ENCODE peak calls at places on chromosomes 7 and 10, in four cellular contexts. One of them, this sample, is unnamed.

GRCh38 chr10:103820101-103821062 is 35.0 kb downstream of the SH3PXD2A start:
- DNase-seq in endothelial cell of umbilical vein: peak
- DNase-seq in K562: no peak
- DNase-seq in GM12878: no peak
- DNase-seq in this sample: peak

GRCh38 chr10:108112218-108112617 is 947.7 kb upstream of the SORCS1 start:
- DNase-seq in endothelial cell of umbilical vein: no peak
- DNase-seq in K562: no peak
- DNase-seq in GM12878: no peak
- DNase-seq in this sample: no peak

GRCh38 chr7:158279539-158280466 is 307.8 kb downstream of the PTPRN2 start:
- DNase-seq in endothelial cell of umbilical vein: no peak
- DNase-seq in K562: no peak
- DNase-seq in GM12878: no peak
- DNase-seq in this sample: no peak

GRCh38 chr10:116324951-116325635 is 845 bp downstream of the CCDC172 start:
- DNase-seq in endothelial cell of umbilical vein: no peak
- DNase-seq in K562: no peak
- DNase-seq in GM12878: no peak
- DNase-seq in this sample: no peak

GRCh38 chr10:42431095-42431494 is 207.3 kb downstream of the ZNF33B start:
- DNase-seq in endothelial cell of umbilical vein: no peak
- DNase-seq in K562: no peak
- DNase-seq in GM12878: no peak
- DNase-seq in this sample: no peak

GRCh38 chr10:117653170-117653515 is 110.6 kb downstream of the EMX2 start:
- DNase-seq in endothelial cell of umbilical vein: peak
- DNase-seq in K562: no peak
- DNase-seq in GM12878: peak
- DNase-seq in this sample: peak

GRCh38 chr7:134480730-134481129 is 21.8 kb upstream of the AKR1B1 start:
- DNase-seq in endothelial cell of umbilical vein: peak
- DNase-seq in K562: no peak
- DNase-seq in GM12878: no peak
- DNase-seq in this sample: peak

GRCh38 chr10:62238880-62239279 is 29.8 kb downstream of the RTKN2 start:
- DNase-seq in endothelial cell of umbilical vein: no peak
- DNase-seq in K562: no peak
- DNase-seq in GM12878: no peak
- DNase-seq in this sample: no peak

GRCh38 chr7:77687100-77687746 is 9.0 kb upstream of the RSBN1L start:
- DNase-seq in endothelial cell of umbilical vein: no peak
- DNase-seq in K562: no peak
- DNase-seq in GM12878: no peak
- DNase-seq in this sample: peak

GRCh38 chr7:114784756-114785155 is 137.1 kb upstream of the MDFIC start:
- DNase-seq in endothelial cell of umbilical vein: no peak
- DNase-seq in K562: no peak
- DNase-seq in GM12878: no peak
- DNase-seq in this sample: no peak

GRCh38 chr7:85688712-85689111 is 501.9 kb upstream of the SEMA3D start:
- DNase-seq in endothelial cell of umbilical vein: no peak
- DNase-seq in K562: no peak
- DNase-seq in GM12878: no peak
- DNase-seq in this sample: no peak

DNA sequence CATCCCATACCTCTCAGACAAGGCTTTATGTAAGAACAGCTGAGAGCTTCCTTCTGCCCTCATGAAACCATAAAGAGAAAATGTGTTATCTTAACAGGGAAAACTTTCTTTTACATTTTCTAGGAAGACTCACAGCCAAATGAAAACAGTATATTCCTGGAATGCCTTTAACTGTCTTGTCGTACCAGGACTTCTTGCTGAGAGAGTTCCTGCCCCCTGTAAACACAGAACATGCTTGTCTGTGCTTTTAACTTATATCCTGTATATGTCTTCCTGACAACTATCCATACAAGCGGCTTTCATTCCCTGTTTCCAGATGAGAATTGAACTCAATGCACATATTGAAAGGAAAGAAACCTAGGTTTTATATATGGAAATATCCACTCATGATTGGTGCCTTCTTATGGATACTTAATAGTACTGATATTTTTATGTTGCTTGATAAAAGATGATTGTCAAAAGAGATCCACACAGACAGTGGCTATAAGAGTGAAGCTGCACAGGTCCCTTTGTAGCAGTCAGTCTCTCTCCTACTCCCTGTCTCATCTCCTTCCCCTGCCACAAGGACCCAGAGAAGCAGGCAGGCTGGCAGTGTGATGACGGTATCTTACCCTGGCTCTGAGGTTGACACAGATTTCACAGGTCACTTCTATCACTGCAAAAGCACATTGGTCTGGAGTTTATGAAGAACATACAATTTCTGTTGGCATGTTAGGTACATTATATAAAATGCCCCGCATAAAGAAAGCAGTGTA is 64.6 kb upstream of the AHR start:
- DNase-seq in endothelial cell of umbilical vein: no peak
- DNase-seq in K562: no peak
- DNase-seq in GM12878: peak
- DNase-seq in this sample: no peak
- H3K9ac ChIP-seq in endothelial cell of umbilical vein: peak
- H3K9ac ChIP-seq in K562: no peak
- H3K9ac ChIP-seq in GM12878: peak
- H3K9ac ChIP-seq in this sample: no peak

GRCh38 chr10:34022195-34022594 is 687.7 kb upstream of the NRP1 start:
- DNase-seq in endothelial cell of umbilical vein: no peak
- DNase-seq in K562: no peak
- DNase-seq in GM12878: no peak
- DNase-seq in this sample: no peak

GRCh38 chr10:34028936-34029335 is 694.5 kb upstream of the NRP1 start:
- DNase-seq in endothelial cell of umbilical vein: no peak
- DNase-seq in K562: no peak
- DNase-seq in GM12878: no peak
- DNase-seq in this sample: no peak

GRCh38 chr10:34029455-34029854 is 695.0 kb upstream of the NRP1 start:
- DNase-seq in endothelial cell of umbilical vein: no peak
- DNase-seq in K562: no peak
- DNase-seq in GM12878: no peak
- DNase-seq in this sample: no peak

GRCh38 chr10:34024708-34025425 is 690.4 kb upstream of the NRP1 start:
- DNase-seq in endothelial cell of umbilical vein: no peak
- DNase-seq in K562: peak
- DNase-seq in GM12878: no peak
- DNase-seq in this sample: no peak
- TF ChIP-seq FOS in endothelial cell of umbilical vein: no peak
- TF ChIP-seq FOS in K562: no peak
- TF ChIP-seq FOS in GM12878: no peak
- TF ChIP-seq FOS in this sample: no peak

DNA sequence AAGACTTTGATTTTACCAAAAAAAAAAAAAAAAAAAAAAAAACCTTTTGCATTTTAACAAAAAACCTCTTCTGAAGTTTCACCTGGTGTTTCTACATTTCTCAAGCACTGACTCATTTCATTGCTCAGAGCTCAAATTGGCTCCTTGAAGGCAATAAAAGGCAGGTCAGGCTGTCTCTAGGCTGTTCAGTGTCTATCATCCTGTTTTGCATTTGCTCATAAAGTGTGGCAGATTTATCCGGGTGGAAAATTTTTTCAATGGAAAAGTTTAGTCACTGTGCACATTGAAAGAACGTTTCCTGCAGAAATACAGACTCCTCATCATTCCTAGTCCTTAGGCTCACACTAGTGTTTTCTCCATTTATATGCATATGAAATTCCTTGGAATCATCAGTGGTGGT is 114.2 kb upstream of the DGKB start:
- DNase-seq in endothelial cell of umbilical vein: peak
- DNase-seq in K562: no peak
- DNase-seq in GM12878: no peak
- DNase-seq in this sample: no peak
- H3K9ac ChIP-seq in endothelial cell of umbilical vein: no peak
- H3K9ac ChIP-seq in K562: no peak
- H3K9ac ChIP-seq in GM12878: no peak
- H3K9ac ChIP-seq in this sample: no peak

DNA sequence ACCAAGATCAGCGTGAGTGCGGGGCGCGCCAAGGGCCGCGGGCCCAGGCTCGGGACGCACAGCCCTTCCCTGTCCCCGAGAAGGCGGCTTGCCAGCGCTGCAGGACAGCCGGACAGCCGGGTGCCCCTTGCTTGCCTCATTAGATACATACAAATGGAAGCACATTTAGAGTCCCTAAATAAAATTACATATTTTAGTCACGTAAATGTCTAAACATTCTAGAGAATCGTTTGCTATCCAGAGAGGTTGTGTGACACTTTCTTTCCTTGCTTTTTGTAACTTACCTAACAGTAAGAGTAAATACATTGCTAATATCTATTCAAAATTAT is 4.8 kb downstream of the VSTM2A start:
- DNase-seq in endothelial cell of umbilical vein: no peak
- DNase-seq in K562: no peak
- DNase-seq in GM12878: no peak
- DNase-seq in this sample: no peak
- TF ChIP-seq FOS in endothelial cell of umbilical vein: no peak
- TF ChIP-seq FOS in K562: no peak
- TF ChIP-seq FOS in GM12878: no peak
- TF ChIP-seq FOS in this sample: no peak